ENCODE peak calls at places on chromosomes 3 and 15, in six cellular contexts. D, R, Y, Z, W and K are unnamed samples.

GRCh38 chr15:28934645-28935044 is 48.9 kb downstream of the APBA2 start:
- DNase-seq in D (no peak), Y (no peak), Z (no peak), R (no peak), W (no peak), K (no peak)

GRCh38 chr3:72490688-72491430 is 357.4 kb downstream of the SHQ1 start:
- DNase-seq in W (no peak), Y (peak), R (no peak), D (no peak), Z (no peak), K (no peak)

GRCh38 chr15:30859091-30859874 is 44.4 kb upstream of the FAN1 start:
- DNase-seq in Y (peak), W (peak), R (no peak), Z (no peak), D (peak), K (no peak)

GRCh38 chr15:74319596-74320357 is 47.7 kb downstream of the CYP11A1 start:
- DNase-seq in R (no peak), D (peak), W (no peak), Y (peak), Z (no peak), K (no peak)

GRCh38 chr15:22903961-22904534 is 65.6 kb downstream of the NIPA2 start:
- DNase-seq in W (no peak), Z (no peak), Y (no peak), R (no peak), D (no peak), K (no peak)

GRCh38 chr3:40120067-40120692 is 189.3 kb upstream of the EIF1B start:
- DNase-seq in R (no peak), D (no peak), Y (no peak), Z (no peak), W (no peak), K (no peak)

GRCh38 chr3:155560135-155560534 is 184.7 kb downstream of the PLCH1 start:
- DNase-seq in Y (no peak), R (no peak), Z (no peak), W (no peak), D (no peak), K (no peak)

GRCh38 chr3:86990734-86991481 is at the start of gene VGLL3:
- DNase-seq in D (peak), R (no peak), W (peak), Y (peak), Z (peak), K (no peak)

GRCh38 chr3:36957862-36958686 is 13.2 kb upstream of the TRANK1 start:
- DNase-seq in R (peak), W (peak), Z (no peak), D (no peak), Y (no peak), K (no peak)

GRCh38 chr15:65344909-65345275 is 32.9 kb downstream of the IGDCC3 start:
- DNase-seq in Z (no peak), D (no peak), R (no peak), Y (no peak), W (no peak), K (no peak)

GRCh38 chr3:121545049-121545563 is 682 bp downstream of the POLQ start:
- DNase-seq in Y (no peak), D (no peak), Z (no peak), W (peak), R (no peak), K (no peak)

GRCh38 chr3:64846009-64846408 is 158.2 kb upstream of the ADAMTS9 start:
- DNase-seq in W (no peak), D (no peak), Y (no peak), Z (no peak), R (no peak), K (no peak)

GRCh38 chr15:70158309-70158995 is 60.7 kb upstream of the TLE3 start:
- DNase-seq in D (no peak), Z (no peak), R (no peak), W (no peak), Y (peak), K (no peak)

GRCh38 chr3:120160050-120160449 is 65.8 kb upstream of the GSK3B start:
- DNase-seq in W (peak), R (no peak), D (peak), Z (no peak), Y (no peak), K (peak)

GRCh38 chr3:23304424-23304823 is 101.3 kb downstream of the UBE2E2 start:
- DNase-seq in W (peak), D (peak), Y (no peak), R (no peak), Z (no peak), K (no peak)

GRCh38 chr3:144106970-144107369 is 135.3 kb downstream of the DIPK2A start:
- DNase-seq in W (no peak), Z (no peak), D (peak), Y (no peak), R (no peak), K (no peak)

GRCh38 chr3:31980530-31981205 is 394 bp downstream of the OSBPL10 start:
- DNase-seq in Y (peak), D (peak), Z (peak), W (peak), R (no peak), K (no peak)

GRCh38 chr3:140206196-140207040 is 271.4 kb downstream of the CLSTN2 start:
- DNase-seq in Z (no peak), W (peak), R (no peak), D (peak), Y (no peak), K (no peak)

GRCh38 chr3:15205934-15206661 is at the start of gene CAPN7:
- DNase-seq in R (peak), Y (peak), Z (peak), D (peak), W (peak), K (peak)

GRCh38 chr15:75354454-75354853 is 7.6 kb downstream of the NEIL1 start:
- DNase-seq in Z (no peak), Y (no peak), R (no peak), D (no peak), W (no peak), K (no peak)

GRCh38 chr3:196144383-196145105 is 62.7 kb upstream of the TFRC start:
- DNase-seq in Y (no peak), Z (no peak), W (peak), R (no peak), D (peak), K (no peak)

GRCh38 chr3:133575121-133575520 is 1.6 kb downstream of the CDV3 start:
- DNase-seq in W (no peak), Z (no peak), Y (no peak), D (no peak), R (no peak), K (no peak)

GRCh38 chr3:108008931-108009635 is 81.7 kb downstream of the CD47 start:
- DNase-seq in Y (peak), Z (no peak), D (peak), R (no peak), W (no peak), K (peak)

GRCh38 chr15:40320931-40321371 is 2.5 kb upstream of the INAFM2 start:
- DNase-seq in D (peak), W (peak), Y (peak), Z (peak), R (no peak), K (no peak)

GRCh38 chr3:100954199-100954935 is 38.9 kb downstream of the ABI3BP start:
- DNase-seq in Z (no peak), W (no peak), D (no peak), R (no peak), Y (no peak), K (no peak)

GRCh38 chr3:100956276-100956675 is 36.9 kb downstream of the ABI3BP start:
- DNase-seq in R (no peak), Z (no peak), W (no peak), Y (no peak), D (no peak), K (no peak)

GRCh38 chr3:100954990-100955389 is 38.2 kb downstream of the ABI3BP start:
- DNase-seq in Z (peak), D (peak), Y (no peak), W (peak), R (peak), K (no peak)

GRCh38 chr3:100957407-100958100 is 35.7 kb downstream of the ABI3BP start:
- DNase-seq in Y (no peak), R (no peak), D (peak), W (peak), Z (no peak), K (no peak)

DNA sequence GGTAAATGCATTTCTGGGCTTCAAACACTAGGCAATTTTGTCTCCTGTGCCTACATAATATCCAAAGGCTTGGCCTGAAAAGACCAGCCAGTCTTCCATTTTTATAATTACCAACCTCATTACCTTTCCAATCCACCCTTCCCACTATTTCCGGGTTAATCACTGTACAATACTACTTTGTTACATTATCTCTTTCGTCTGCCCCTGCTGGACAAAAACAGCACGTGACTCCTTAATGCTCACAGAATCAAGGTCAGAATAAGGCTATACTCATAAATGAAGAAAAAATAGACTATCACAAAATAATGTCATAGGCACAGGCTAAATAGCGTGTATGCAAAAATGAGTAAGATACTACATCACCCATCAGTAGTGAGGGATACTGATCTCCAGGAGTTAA is 40.1 kb downstream of the ABI3BP start:
- DNase-seq in R (no peak), W (no peak), Y (no peak), Z (no peak), D (no peak), K (no peak)
- TF ChIP-seq CTCF in R (no peak), W (no peak), Y (no peak), Z (no peak), D (no peak), K (no peak)

GRCh38 chr3:10763817-10764313 is 52.2 kb upstream of the SLC6A11 start:
- DNase-seq in Y (no peak), Z (no peak), D (no peak), R (no peak), W (no peak), K (no peak)
- H3K4me3 ChIP-seq in Y (no peak), Z (no peak), D (no peak), R (no peak), W (no peak), K (no peak)

GRCh38 chr3:20130122-20130521 is 55.9 kb downstream of the SGO1 start:
- DNase-seq in W (no peak), D (no peak), Y (no peak), R (no peak), Z (no peak), K (no peak)
- TF ChIP-seq CTCF in W (no peak), D (no peak), Y (no peak), R (no peak), Z (no peak), K (no peak)

DNA sequence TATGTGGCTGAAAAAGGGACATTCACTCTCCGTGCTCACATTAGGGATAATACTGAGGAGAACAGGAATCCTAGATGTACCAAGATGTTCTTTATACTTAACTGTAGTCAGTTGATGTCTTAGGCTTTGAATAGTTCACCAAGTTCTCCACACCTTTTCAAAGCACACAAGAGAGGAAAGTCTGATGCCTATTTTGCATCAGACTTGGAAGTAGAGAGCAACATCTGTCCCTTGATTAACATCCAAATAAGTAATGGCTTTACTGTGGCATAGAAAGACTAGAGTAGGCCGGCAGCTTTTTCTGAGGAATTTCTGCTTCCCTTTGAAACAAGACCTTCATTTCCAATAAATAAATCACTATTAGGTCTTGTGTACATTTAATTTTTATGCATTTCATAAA is 34.0 kb downstream of the PIGB start:
- DNase-seq in Y (no peak), W (no peak), R (no peak), Z (no peak), D (no peak), K (no peak)
- H3K4me3 ChIP-seq in Y (no peak), W (no peak), R (no peak), Z (no peak), D (no peak), K (no peak)

GRCh38 chr3:169633789-169634188 is 29.7 kb downstream of the MECOM start:
- DNase-seq in R (no peak), D (no peak), W (no peak), Z (no peak), Y (no peak), K (no peak)
- TF ChIP-seq CTCF in R (no peak), D (no peak), W (no peak), Z (no peak), Y (no peak), K (no peak)

GRCh38 chr15:52258461-52258860 is 37.1 kb downstream of the MYO5C start:
- DNase-seq in W (no peak), R (no peak), Y (no peak), Z (no peak), D (no peak), K (no peak)

GRCh38 chr15:52255935-52256334 is 39.7 kb downstream of the MYO5C start:
- DNase-seq in Y (peak), W (no peak), D (no peak), Z (no peak), R (no peak), K (no peak)

GRCh38 chr15:52257734-52258062 is 37.9 kb downstream of the MYO5C start:
- DNase-seq in Y (peak), W (peak), D (peak), Z (no peak), R (no peak), K (peak)

GRCh38 chr15:52256366-52256765 is 39.2 kb downstream of the MYO5C start:
- DNase-seq in W (peak), D (peak), Y (peak), R (peak), Z (peak), K (peak)

GRCh38 chr15:52256930-52257733 is 38.5 kb downstream of the MYO5C start:
- DNase-seq in Z (no peak), Y (peak), D (peak), W (peak), R (no peak), K (no peak)
- H3K4me3 ChIP-seq in Z (no peak), Y (no peak), D (no peak), W (no peak), R (no peak), K (no peak)

DNA sequence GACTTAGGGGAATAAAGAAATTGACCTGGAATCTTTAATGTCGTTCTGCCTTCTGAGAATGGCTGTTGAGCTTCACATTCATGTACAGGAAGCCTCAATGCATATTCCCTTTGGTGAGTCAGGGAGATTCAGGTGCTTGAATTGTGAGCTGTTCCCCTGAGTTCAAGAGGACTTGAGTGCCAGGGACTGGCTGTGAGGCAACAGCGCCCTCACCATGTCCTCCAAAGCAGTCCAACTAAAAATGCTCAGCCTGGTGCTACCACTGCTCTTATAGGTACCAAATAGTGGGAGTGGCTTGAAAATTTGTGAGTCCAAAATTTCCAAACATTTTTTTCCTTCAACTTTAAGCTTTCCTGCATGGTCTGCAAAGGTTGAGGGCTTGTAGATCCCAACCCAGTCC is 54.1 kb downstream of the LEO1 start:
- DNase-seq in Y (peak), R (no peak), W (peak), Z (no peak), D (peak), K (peak)
- TF ChIP-seq CTCF in Y (peak), R (peak), W (peak), Z (no peak), D (peak), K (peak)